ENCODE peak calls at places on chromosomes 4 and X, in nine cellular contexts. One of them, this sample, is unnamed.

GRCh38 chrX:7117587-7117986 is 29.9 kb upstream of the STS start:
- DNase-seq in heart left ventricle: no peak
- DNase-seq in cardiac muscle cell: no peak
- DNase-seq in CD8-positive, alpha-beta T cell: no peak
- DNase-seq in GM23248: no peak
- DNase-seq in ovary: no peak
- DNase-seq in small intestine: no peak
- DNase-seq in right cardiac atrium: no peak
- DNase-seq in esophagus squamous epithelium: no peak
- DNase-seq in this sample: no peak

GRCh38 chrX:139112432-139112831 is 400.9 kb upstream of the FGF13 start:
- DNase-seq in small intestine: no peak
- DNase-seq in right cardiac atrium: no peak
- DNase-seq in cardiac muscle cell: no peak
- DNase-seq in heart left ventricle: no peak
- DNase-seq in GM23248: peak
- DNase-seq in esophagus squamous epithelium: no peak
- DNase-seq in CD8-positive, alpha-beta T cell: no peak
- DNase-seq in ovary: no peak
- DNase-seq in this sample: no peak

GRCh38 chr4:139654516-139654915 is 11.1 kb upstream of the MGST2 start:
- DNase-seq in esophagus squamous epithelium: no peak
- DNase-seq in GM23248: no peak
- DNase-seq in small intestine: no peak
- DNase-seq in heart left ventricle: no peak
- DNase-seq in CD8-positive, alpha-beta T cell: no peak
- DNase-seq in right cardiac atrium: no peak
- DNase-seq in ovary: no peak
- DNase-seq in cardiac muscle cell: no peak
- DNase-seq in this sample: no peak

GRCh38 chr4:92270908-92271307 is 32.9 kb upstream of the GRID2 start:
- DNase-seq in CD8-positive, alpha-beta T cell: no peak
- DNase-seq in right cardiac atrium: no peak
- DNase-seq in heart left ventricle: no peak
- DNase-seq in GM23248: peak
- DNase-seq in small intestine: peak
- DNase-seq in esophagus squamous epithelium: no peak
- DNase-seq in cardiac muscle cell: peak
- DNase-seq in ovary: no peak
- DNase-seq in this sample: no peak

GRCh38 chr4:183146478-183146877 is 47.4 kb downstream of the WWC2 start:
- DNase-seq in esophagus squamous epithelium: no peak
- DNase-seq in right cardiac atrium: no peak
- DNase-seq in GM23248: no peak
- DNase-seq in small intestine: no peak
- DNase-seq in CD8-positive, alpha-beta T cell: no peak
- DNase-seq in heart left ventricle: peak
- DNase-seq in cardiac muscle cell: no peak
- DNase-seq in ovary: no peak
- DNase-seq in this sample: peak

GRCh38 chrX:13110427-13111324 is 66.3 kb upstream of the FAM9C start:
- DNase-seq in right cardiac atrium: peak
- DNase-seq in small intestine: peak
- DNase-seq in ovary: peak
- DNase-seq in CD8-positive, alpha-beta T cell: no peak
- DNase-seq in GM23248: peak
- DNase-seq in esophagus squamous epithelium: no peak
- DNase-seq in cardiac muscle cell: peak
- DNase-seq in heart left ventricle: peak
- DNase-seq in this sample: no peak

GRCh38 chr4:74366367-74366891 is 1.5 kb downstream of the EREG start:
- DNase-seq in heart left ventricle: no peak
- DNase-seq in small intestine: peak
- DNase-seq in GM23248: no peak
- DNase-seq in ovary: no peak
- DNase-seq in cardiac muscle cell: peak
- DNase-seq in esophagus squamous epithelium: no peak
- DNase-seq in CD8-positive, alpha-beta T cell: no peak
- DNase-seq in right cardiac atrium: no peak
- DNase-seq in this sample: no peak

GRCh38 chrX:146224442-146224841 is 406.8 kb downstream of the SLITRK2 start:
- DNase-seq in ovary: no peak
- DNase-seq in heart left ventricle: no peak
- DNase-seq in small intestine: peak
- DNase-seq in esophagus squamous epithelium: no peak
- DNase-seq in cardiac muscle cell: no peak
- DNase-seq in GM23248: no peak
- DNase-seq in CD8-positive, alpha-beta T cell: no peak
- DNase-seq in right cardiac atrium: no peak
- DNase-seq in this sample: no peak

GRCh38 chr4:14169460-14169859 is 541.9 kb upstream of the BOD1L1 start:
- DNase-seq in ovary: no peak
- DNase-seq in right cardiac atrium: no peak
- DNase-seq in small intestine: peak
- DNase-seq in esophagus squamous epithelium: no peak
- DNase-seq in GM23248: peak
- DNase-seq in heart left ventricle: no peak
- DNase-seq in cardiac muscle cell: peak
- DNase-seq in CD8-positive, alpha-beta T cell: no peak
- DNase-seq in this sample: no peak

GRCh38 chrX:155055494-155055893 is 15.4 kb downstream of the CMC4 start:
- DNase-seq in esophagus squamous epithelium: no peak
- DNase-seq in cardiac muscle cell: no peak
- DNase-seq in right cardiac atrium: no peak
- DNase-seq in heart left ventricle: no peak
- DNase-seq in CD8-positive, alpha-beta T cell: no peak
- DNase-seq in small intestine: no peak
- DNase-seq in ovary: no peak
- DNase-seq in GM23248: no peak
- DNase-seq in this sample: no peak

GRCh38 chr4:112093636-112094202 is 51.5 kb upstream of the FAM241A start:
- DNase-seq in ovary: no peak
- DNase-seq in GM23248: no peak
- DNase-seq in right cardiac atrium: no peak
- DNase-seq in esophagus squamous epithelium: no peak
- DNase-seq in heart left ventricle: no peak
- DNase-seq in cardiac muscle cell: no peak
- DNase-seq in small intestine: no peak
- DNase-seq in CD8-positive, alpha-beta T cell: no peak
- DNase-seq in this sample: no peak

GRCh38 chr4:170012629-170012958 is 13.6 kb downstream of the MFAP3L start:
- DNase-seq in ovary: no peak
- DNase-seq in CD8-positive, alpha-beta T cell: no peak
- DNase-seq in esophagus squamous epithelium: no peak
- DNase-seq in heart left ventricle: no peak
- DNase-seq in right cardiac atrium: no peak
- DNase-seq in small intestine: no peak
- DNase-seq in GM23248: no peak
- DNase-seq in cardiac muscle cell: no peak
- DNase-seq in this sample: no peak
- H3K27ac ChIP-seq in ovary: no peak
- H3K27ac ChIP-seq in CD8-positive, alpha-beta T cell: no peak
- H3K27ac ChIP-seq in esophagus squamous epithelium: no peak
- H3K27ac ChIP-seq in heart left ventricle: no peak
- H3K27ac ChIP-seq in right cardiac atrium: no peak
- H3K27ac ChIP-seq in small intestine: no peak
- H3K27ac ChIP-seq in GM23248: no peak
- H3K27ac ChIP-seq in cardiac muscle cell: no peak
- H3K27ac ChIP-seq in this sample: peak

GRCh38 chr4:70753630-70754029 is 31.9 kb downstream of the RUFY3 start:
- DNase-seq in ovary: no peak
- DNase-seq in CD8-positive, alpha-beta T cell: no peak
- DNase-seq in cardiac muscle cell: no peak
- DNase-seq in small intestine: no peak
- DNase-seq in heart left ventricle: no peak
- DNase-seq in GM23248: no peak
- DNase-seq in esophagus squamous epithelium: no peak
- DNase-seq in right cardiac atrium: no peak
- DNase-seq in this sample: no peak
- H3K27ac ChIP-seq in ovary: no peak
- H3K27ac ChIP-seq in CD8-positive, alpha-beta T cell: no peak
- H3K27ac ChIP-seq in cardiac muscle cell: no peak
- H3K27ac ChIP-seq in small intestine: no peak
- H3K27ac ChIP-seq in heart left ventricle: no peak
- H3K27ac ChIP-seq in GM23248: no peak
- H3K27ac ChIP-seq in esophagus squamous epithelium: no peak
- H3K27ac ChIP-seq in right cardiac atrium: no peak
- H3K27ac ChIP-seq in this sample: no peak

GRCh38 chrX:45400380-45400779 is 199.7 kb upstream of the DIPK2B start:
- DNase-seq in small intestine: no peak
- DNase-seq in esophagus squamous epithelium: no peak
- DNase-seq in ovary: no peak
- DNase-seq in heart left ventricle: no peak
- DNase-seq in CD8-positive, alpha-beta T cell: no peak
- DNase-seq in right cardiac atrium: no peak
- DNase-seq in GM23248: peak
- DNase-seq in cardiac muscle cell: peak
- DNase-seq in this sample: no peak

GRCh38 chrX:45404206-45404605 is 203.5 kb upstream of the DIPK2B start:
- DNase-seq in right cardiac atrium: no peak
- DNase-seq in GM23248: no peak
- DNase-seq in small intestine: no peak
- DNase-seq in esophagus squamous epithelium: no peak
- DNase-seq in cardiac muscle cell: no peak
- DNase-seq in heart left ventricle: no peak
- DNase-seq in ovary: no peak
- DNase-seq in CD8-positive, alpha-beta T cell: no peak
- DNase-seq in this sample: no peak

GRCh38 chrX:45401923-45402322 is 201.2 kb upstream of the DIPK2B start:
- DNase-seq in GM23248: no peak
- DNase-seq in ovary: no peak
- DNase-seq in CD8-positive, alpha-beta T cell: no peak
- DNase-seq in small intestine: no peak
- DNase-seq in heart left ventricle: no peak
- DNase-seq in cardiac muscle cell: no peak
- DNase-seq in right cardiac atrium: no peak
- DNase-seq in esophagus squamous epithelium: no peak
- DNase-seq in this sample: no peak
- H3K27ac ChIP-seq in GM23248: no peak
- H3K27ac ChIP-seq in ovary: no peak
- H3K27ac ChIP-seq in CD8-positive, alpha-beta T cell: no peak
- H3K27ac ChIP-seq in small intestine: no peak
- H3K27ac ChIP-seq in heart left ventricle: no peak
- H3K27ac ChIP-seq in cardiac muscle cell: no peak
- H3K27ac ChIP-seq in right cardiac atrium: no peak
- H3K27ac ChIP-seq in esophagus squamous epithelium: no peak
- H3K27ac ChIP-seq in this sample: no peak

GRCh38 chr4:2497324-2497723 is 28.4 kb downstream of the RNF4 start:
- DNase-seq in small intestine: no peak
- DNase-seq in GM23248: no peak
- DNase-seq in ovary: no peak
- DNase-seq in CD8-positive, alpha-beta T cell: no peak
- DNase-seq in heart left ventricle: no peak
- DNase-seq in right cardiac atrium: no peak
- DNase-seq in cardiac muscle cell: no peak
- DNase-seq in esophagus squamous epithelium: no peak
- DNase-seq in this sample: no peak

GRCh38 chr4:2497931-2498330 is 29.0 kb downstream of the RNF4 start:
- DNase-seq in ovary: no peak
- DNase-seq in CD8-positive, alpha-beta T cell: no peak
- DNase-seq in cardiac muscle cell: no peak
- DNase-seq in heart left ventricle: no peak
- DNase-seq in right cardiac atrium: no peak
- DNase-seq in esophagus squamous epithelium: no peak
- DNase-seq in GM23248: no peak
- DNase-seq in small intestine: no peak
- DNase-seq in this sample: no peak

GRCh38 chr4:2489841-2490552 is 21.1 kb downstream of the RNF4 start:
- DNase-seq in cardiac muscle cell: peak
- DNase-seq in right cardiac atrium: no peak
- DNase-seq in ovary: no peak
- DNase-seq in esophagus squamous epithelium: no peak
- DNase-seq in GM23248: peak
- DNase-seq in small intestine: no peak
- DNase-seq in heart left ventricle: no peak
- DNase-seq in CD8-positive, alpha-beta T cell: no peak
- DNase-seq in this sample: no peak

GRCh38 chr4:2492970-2493369 is 24.1 kb downstream of the RNF4 start:
- DNase-seq in right cardiac atrium: no peak
- DNase-seq in GM23248: no peak
- DNase-seq in small intestine: no peak
- DNase-seq in CD8-positive, alpha-beta T cell: no peak
- DNase-seq in ovary: no peak
- DNase-seq in heart left ventricle: no peak
- DNase-seq in cardiac muscle cell: no peak
- DNase-seq in esophagus squamous epithelium: no peak
- DNase-seq in this sample: peak

GRCh38 chr4:2494992-2495391 is 26.1 kb downstream of the RNF4 start:
- DNase-seq in right cardiac atrium: peak
- DNase-seq in esophagus squamous epithelium: no peak
- DNase-seq in heart left ventricle: no peak
- DNase-seq in CD8-positive, alpha-beta T cell: no peak
- DNase-seq in small intestine: no peak
- DNase-seq in GM23248: no peak
- DNase-seq in cardiac muscle cell: peak
- DNase-seq in ovary: no peak
- DNase-seq in this sample: no peak
- H3K27ac ChIP-seq in right cardiac atrium: no peak
- H3K27ac ChIP-seq in esophagus squamous epithelium: no peak
- H3K27ac ChIP-seq in heart left ventricle: no peak
- H3K27ac ChIP-seq in CD8-positive, alpha-beta T cell: no peak
- H3K27ac ChIP-seq in small intestine: no peak
- H3K27ac ChIP-seq in GM23248: no peak
- H3K27ac ChIP-seq in cardiac muscle cell: peak
- H3K27ac ChIP-seq in ovary: no peak
- H3K27ac ChIP-seq in this sample: no peak

GRCh38 chr4:173913496-173913895 is 370.0 kb downstream of the FBXO8 start:
- DNase-seq in CD8-positive, alpha-beta T cell: no peak
- DNase-seq in cardiac muscle cell: no peak
- DNase-seq in heart left ventricle: no peak
- DNase-seq in GM23248: no peak
- DNase-seq in ovary: no peak
- DNase-seq in esophagus squamous epithelium: no peak
- DNase-seq in small intestine: no peak
- DNase-seq in right cardiac atrium: no peak
- DNase-seq in this sample: no peak
- H3K27ac ChIP-seq in CD8-positive, alpha-beta T cell: no peak
- H3K27ac ChIP-seq in cardiac muscle cell: no peak
- H3K27ac ChIP-seq in heart left ventricle: no peak
- H3K27ac ChIP-seq in GM23248: no peak
- H3K27ac ChIP-seq in ovary: no peak
- H3K27ac ChIP-seq in esophagus squamous epithelium: no peak
- H3K27ac ChIP-seq in small intestine: no peak
- H3K27ac ChIP-seq in right cardiac atrium: no peak
- H3K27ac ChIP-seq in this sample: no peak